ENCODE peak calls at places on chromosomes 6 and 20, in eight cellular contexts. B is endothelial cell, Z is pancreas, X is SK-N-SH, U is lower leg skin, L is fibroblast of the aortic adventitia, E is mesothelial cell of epicardium, A is transverse colon. R is an unnamed sample.

GRCh38 chr6:31901415-31901952 is 402 bp downstream of the ZBTB12 start:
- DNase-seq in B (no peak), Z (peak; percentile 74), X (peak; percentile 83), U (peak; percentile 91), L (peak; percentile 45), E (peak; percentile 53), A (peak; percentile 68), R (no peak)

GRCh38 chr20:4167261-4168004 is 152.1 kb upstream of the RNF24 start:
- DNase-seq in B (no peak), Z (no peak), X (peak; percentile 61), U (no peak), L (no peak), E (no peak), A (no peak), R (no peak)

GRCh38 chr20:57433658-57434389 is 42.6 kb downstream of the RBM38 start:
- DNase-seq in B (no peak), Z (no peak), X (no peak), U (no peak), L (no peak), E (no peak), A (no peak), R (no peak)

GRCh38 chr6:80520195-80520594 is 413.7 kb downstream of the BCKDHB start:
- DNase-seq in B (no peak), Z (no peak), X (no peak), U (no peak), L (peak; percentile 87), E (no peak), A (no peak), R (no peak)

GRCh38 chr20:20856956-20857355 is 144.5 kb upstream of the RALGAPA2 start:
- DNase-seq in B (no peak), Z (no peak), X (no peak), U (peak; percentile 32), L (no peak), E (no peak), A (no peak), R (no peak)

GRCh38 chr6:75602897-75603395 is 1.3 kb downstream of the SENP6 start:
- DNase-seq in B (no peak), Z (no peak), X (no peak), U (no peak), L (peak; percentile 8), E (no peak), A (no peak), R (no peak)

GRCh38 chr6:124958759-124959354 is 3.4 kb upstream of the RNF217 start:
- DNase-seq in B (no peak), Z (no peak), X (no peak), U (no peak), L (no peak), E (no peak), A (no peak), R (no peak)

GRCh38 chr20:13765299-13765698 is 19.4 kb downstream of the ESF1 start:
- DNase-seq in B (no peak), Z (no peak), X (no peak), U (no peak), L (no peak), E (no peak), A (no peak), R (no peak)

GRCh38 chr20:10488436-10489053 is 53.4 kb downstream of the SLX4IP start:
- DNase-seq in B (no peak), Z (no peak), X (no peak), U (no peak), L (no peak), E (no peak), A (no peak), R (no peak)

GRCh38 chr6:106534564-106534982 is 94.7 kb downstream of the RTN4IP1 start:
- DNase-seq in B (no peak), Z (no peak), X (no peak), U (no peak), L (no peak), E (no peak), A (no peak), R (no peak)

GRCh38 chr6:157631388-157631787 is 191.7 kb upstream of the SNX9 start:
- DNase-seq in B (no peak), Z (no peak), X (no peak), U (no peak), L (no peak), E (no peak), A (no peak), R (no peak)

GRCh38 chr6:29995346-29995777 is 53.0 kb downstream of the HLA-A start:
- DNase-seq in B (no peak), Z (no peak), X (no peak), U (no peak), L (peak; percentile 45), E (no peak), A (no peak), R (no peak)

GRCh38 chr20:62309947-62310756 is 7.4 kb downstream of the ADRM1 start:
- DNase-seq in B (no peak), Z (no peak), X (no peak), U (no peak), L (no peak), E (no peak), A (no peak), R (no peak)

GRCh38 chr6:42197574-42198362 is 3.0 kb upstream of the GUCA1B start:
- DNase-seq in B (no peak), Z (no peak), X (no peak), U (no peak), L (peak; percentile 48), E (no peak), A (no peak), R (no peak)

GRCh38 chr6:48087448-48087847 is 23.5 kb downstream of the PTCHD4 start:
- DNase-seq in B (no peak), Z (no peak), X (no peak), U (no peak), L (peak; percentile 77), E (no peak), A (no peak), R (peak; percentile 18)

GRCh38 chr20:8388146-8388545 is 256.1 kb downstream of the PLCB1 start:
- DNase-seq in B (no peak), Z (no peak), X (no peak), U (no peak), L (peak; percentile 77), E (no peak), A (no peak), R (no peak)

GRCh38 chr20:33666293-33667244 is at the start of gene ACTL10:
- DNase-seq in B (peak; percentile 74), Z (peak; percentile 98), X (peak; percentile 94), U (peak; percentile 99), L (peak; percentile 99), E (peak; percentile 83), A (peak; percentile 99), R (no peak)

GRCh38 chr20:33667245-33668086 is 723 bp downstream of the ACTL10 start:
- DNase-seq in B (no peak), Z (peak; percentile 75), X (peak; percentile 74), U (peak; percentile 93), L (peak; percentile 74), E (peak; percentile 75), A (peak; percentile 88), R (no peak)

GRCh38 chr20:33669224-33669623 is 2.5 kb downstream of the ACTL10 start:
- DNase-seq in B (no peak), Z (no peak), X (no peak), U (no peak), L (no peak), E (no peak), A (no peak), R (no peak)

GRCh38 chr20:33668791-33669155 is 2.0 kb downstream of the ACTL10 start:
- DNase-seq in B (no peak), Z (no peak), X (no peak), U (no peak), L (no peak), E (no peak), A (no peak), R (no peak)

GRCh38 chr20:33668087-33668790 is 1.5 kb downstream of the ACTL10 start:
- DNase-seq in B (peak; percentile 85), Z (no peak), X (peak; percentile 92), U (peak; percentile 94), L (no peak), E (no peak), A (no peak), R (no peak)
- TF ChIP-seq CTCF in B (no peak), Z (peak; percentile 86), X (peak; percentile 66), U (no peak), L (peak; percentile 85), E (no peak), A (peak; percentile 92), R (no peak)

GRCh38 chr6:5950448-5950847 is 56.3 kb downstream of the NRN1 start:
- DNase-seq in B (peak; percentile 61), Z (no peak), X (peak; percentile 34), U (no peak), L (no peak), E (no peak), A (no peak), R (no peak)
- TF ChIP-seq CTCF in B (peak; percentile 79), Z (peak; percentile 22), X (peak; percentile 59), U (no peak), L (peak; percentile 18), E (no peak), A (no peak), R (peak; percentile 30)

DNA sequence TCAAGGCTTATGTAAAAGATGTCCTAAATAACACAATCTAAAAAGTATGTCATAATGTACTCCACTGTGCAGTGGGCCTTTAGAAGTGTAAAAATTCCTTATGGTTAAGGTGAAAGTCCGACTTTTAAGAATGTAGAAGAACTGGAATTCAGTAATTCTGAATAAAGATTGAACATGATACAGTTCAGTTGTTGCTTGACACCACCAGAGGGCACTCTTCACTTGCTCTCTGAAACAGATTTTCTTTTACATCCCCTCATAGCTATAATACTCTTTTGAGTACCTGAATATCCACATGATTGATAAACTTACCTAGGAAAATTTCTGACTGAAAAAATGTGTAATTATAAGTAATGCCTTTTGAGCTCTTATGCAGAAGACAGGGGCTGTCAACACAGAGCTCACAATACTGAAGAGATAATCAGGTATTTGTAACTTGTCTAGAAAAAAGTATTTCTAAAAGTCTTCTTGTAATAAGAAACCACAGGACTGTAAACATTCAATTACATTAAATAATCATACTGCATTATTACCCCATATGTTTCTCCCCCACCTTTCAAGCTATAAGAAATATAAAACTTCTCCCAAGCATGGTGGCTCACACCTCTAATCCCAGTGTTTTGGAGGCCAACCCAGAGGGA is 92.1 kb downstream of the POPDC3 start:
- DNase-seq in B (peak; percentile 15), Z (peak; percentile 31), X (peak; percentile 53), U (no peak), L (peak; percentile 79), E (no peak), A (peak; percentile 23), R (peak; percentile 41)
- TF ChIP-seq CTCF in B (peak; percentile 86), Z (peak; percentile 71), X (peak; percentile 92), U (no peak), L (peak; percentile 77), E (peak; percentile 85), A (peak; percentile 90), R (peak; percentile 83)

GRCh38 chr20:44635877-44636276 is 15.6 kb downstream of the ADA start:
- DNase-seq in B (no peak), Z (no peak), X (no peak), U (no peak), L (no peak), E (no peak), A (no peak), R (no peak)

GRCh38 chr20:44637042-44637441 is 14.5 kb downstream of the ADA start:
- DNase-seq in B (no peak), Z (no peak), X (no peak), U (no peak), L (no peak), E (no peak), A (no peak), R (no peak)

GRCh38 chr20:44633872-44634600 is 17.5 kb downstream of the ADA start:
- DNase-seq in B (no peak), Z (no peak), X (no peak), U (no peak), L (no peak), E (no peak), A (no peak), R (no peak)

GRCh38 chr20:44632103-44632752 is 19.3 kb downstream of the ADA start:
- DNase-seq in B (no peak), Z (no peak), X (no peak), U (no peak), L (no peak), E (no peak), A (no peak), R (no peak)

GRCh38 chr20:44633187-44633851 is 18.2 kb downstream of the ADA start:
- DNase-seq in B (no peak), Z (no peak), X (no peak), U (no peak), L (no peak), E (no peak), A (no peak), R (no peak)
- TF ChIP-seq CTCF in B (no peak), Z (no peak), X (no peak), U (no peak), L (no peak), E (no peak), A (no peak), R (no peak)

R was measured in HCT116.